ENCODE peak calls at places on chromosomes 5 and 9, in six cellular contexts. B is cardiac muscle cell, I is prostate gland, D is OCI-LY7, W is heart right ventricle, K is NB4. H is an unnamed sample.

GRCh38 chr5:62707539-62707938 is 128.9 kb downstream of the LRRC70 start:
- DNase-seq in K (no peak), W (no peak), D (no peak), B (no peak), I (no peak), H (no peak)

GRCh38 chr5:180802325-180803180 is at the start of gene MGAT1:
- DNase-seq in I (peak; percentile 86), W (peak; percentile 92), K (peak; percentile 91), D (peak; percentile 75), B (peak; percentile 88), H (no peak)

GRCh38 chr5:85049020-85049419 is 664.3 kb upstream of the EDIL3 start:
- DNase-seq in W (no peak), D (no peak), I (no peak), K (peak; percentile 35), B (peak; percentile 55), H (no peak)

GRCh38 chr9:90919883-90920282 is 118.3 kb downstream of the SYK start:
- DNase-seq in I (peak; percentile 60), B (no peak), W (peak; percentile 8), D (no peak), K (no peak), H (no peak)

GRCh38 chr5:88833371-88834107 is 49.4 kb downstream of the MEF2C start:
- DNase-seq in I (no peak), B (peak; percentile 59), D (peak; percentile 29), W (peak; percentile 81), K (no peak), H (no peak)

GRCh38 chr9:116686693-116687073 is 422 bp upstream of the TRIM32 start:
- DNase-seq in K (no peak), D (no peak), I (no peak), B (peak; percentile 19), W (no peak), H (no peak)

GRCh38 chr5:32445831-32446614 is 1.5 kb upstream of the ZFR start:
- DNase-seq in W (no peak), K (no peak), I (no peak), B (no peak), D (no peak), H (no peak)

GRCh38 chr9:95096381-95096780 is 221.1 kb downstream of the FANCC start:
- DNase-seq in D (no peak), W (no peak), K (no peak), B (no peak), I (no peak), H (no peak)

GRCh38 chr5:174094857-174095606 is 49.5 kb downstream of the NSG2 start:
- DNase-seq in D (peak; percentile 56), K (no peak), I (no peak), W (no peak), B (no peak), H (no peak)

GRCh38 chr5:57834829-57835554 is 352.4 kb upstream of the ACTBL2 start:
- DNase-seq in I (peak; percentile 35), B (peak; percentile 43), D (no peak), K (no peak), W (no peak), H (no peak)

GRCh38 chr9:5230554-5230953 is 665 bp upstream of the INSL4 start:
- DNase-seq in I (no peak), B (no peak), K (no peak), D (no peak), W (no peak), H (no peak)

GRCh38 chr5:172713809-172714490 is 57.0 kb downstream of the DUSP1 start:
- DNase-seq in D (no peak), B (no peak), W (no peak), K (no peak), I (no peak), H (no peak)

GRCh38 chr9:16254674-16255073 is 615.8 kb downstream of the BNC2 start:
- DNase-seq in K (peak; percentile 75), W (no peak), B (no peak), D (no peak), I (no peak), H (no peak)

GRCh38 chr9:30258079-30258478 is 2126.4 kb upstream of the ACO1 start:
- DNase-seq in K (no peak), D (no peak), W (no peak), B (no peak), I (no peak), H (no peak)

GRCh38 chr9:27194401-27195091 is 85.5 kb downstream of the TEK start:
- DNase-seq in K (peak; percentile 37), I (no peak), B (no peak), D (no peak), W (no peak), H (no peak)

GRCh38 chr5:92864591-92864990 is 716.4 kb downstream of the NR2F1-AS1 start:
- DNase-seq in D (no peak), B (no peak), W (no peak), K (no peak), I (no peak), H (no peak)

GRCh38 chr5:79181419-79182022 is 54.4 kb upstream of the JMY start:
- DNase-seq in I (no peak), W (no peak), K (peak; percentile 75), B (peak; percentile 17), D (no peak), H (no peak)

GRCh38 chr5:62652225-62652624 is 73.6 kb downstream of the LRRC70 start:
- DNase-seq in B (no peak), K (no peak), D (no peak), I (no peak), W (no peak), H (no peak)

GRCh38 chr9:16143947-16144890 is 591.4 kb downstream of the CCDC171 start:
- DNase-seq in I (peak; percentile 64), D (no peak), B (no peak), K (no peak), W (no peak), H (no peak)

GRCh38 chr5:107864793-107865192 is 194.1 kb upstream of the EFNA5 start:
- DNase-seq in B (no peak), D (no peak), W (no peak), K (no peak), I (no peak), H (no peak)

GRCh38 chr9:95981741-95982390 is 106.4 kb downstream of the ERCC6L2 start:
- DNase-seq in D (peak; percentile 10), K (no peak), W (no peak), B (no peak), I (no peak), H (no peak)

GRCh38 chr5:39201795-39202593 is 17.4 kb downstream of the FYB1 start:
- DNase-seq in D (no peak), W (no peak), K (no peak), B (no peak), I (no peak), H (no peak)

GRCh38 chr5:68215888-68216736 is 556 bp downstream of the PIK3R1 start:
- DNase-seq in D (peak; percentile 80), B (peak; percentile 76), K (peak; percentile 84), W (peak; percentile 51), I (peak; percentile 32), H (no peak)

GRCh38 chr9:78091736-78092135 is 60.1 kb upstream of the GNAQ start:
- DNase-seq in B (no peak), D (no peak), I (no peak), K (no peak), W (no peak), H (no peak)

DNA sequence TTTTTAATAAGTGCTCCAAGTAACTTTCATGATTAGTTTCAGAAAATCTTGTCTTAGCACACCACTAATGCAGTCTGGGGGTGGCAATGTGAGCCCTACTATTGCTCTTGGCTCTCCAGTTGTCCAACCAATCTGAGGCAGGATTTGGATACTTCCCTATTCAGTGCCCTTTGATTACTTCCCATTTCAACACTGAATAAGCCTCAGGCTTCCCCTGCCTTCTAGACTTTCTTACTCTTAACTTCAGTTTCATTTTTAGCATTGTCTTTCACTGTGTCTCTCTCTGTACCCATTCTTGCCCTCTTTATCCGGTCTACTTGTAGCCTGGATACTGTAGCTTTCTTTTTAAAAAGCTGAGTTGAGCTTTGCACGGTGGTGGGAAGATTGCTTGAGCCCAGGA is 186.1 kb downstream of the C9orf152 start:
- DNase-seq in W (no peak), D (peak; percentile 40), K (peak; percentile 81), B (no peak), I (no peak), H (peak; percentile 33)
- TF ChIP-seq CTCF in W (no peak), D (no peak), K (no peak), B (no peak), I (no peak), H (no peak)

GRCh38 chr9:120109242-120109641 is 470.7 kb downstream of the CDK5RAP2 start:
- DNase-seq in K (peak; percentile 20), I (no peak), D (peak; percentile 2), W (no peak), B (peak; percentile 45), H (no peak)
- TF ChIP-seq CTCF in K (peak; percentile 26), I (no peak), D (peak; percentile 39), W (no peak), B (no peak), H (peak; percentile 37)

GRCh38 chr9:68683433-68683832 is 21.6 kb upstream of the PIP5K1B start:
- DNase-seq in W (no peak), I (no peak), K (no peak), B (no peak), D (peak; percentile 43), H (no peak)

GRCh38 chr9:68672625-68673024 is 32.4 kb upstream of the PIP5K1B start:
- DNase-seq in I (no peak), K (no peak), B (no peak), D (no peak), W (no peak), H (no peak)

DNA sequence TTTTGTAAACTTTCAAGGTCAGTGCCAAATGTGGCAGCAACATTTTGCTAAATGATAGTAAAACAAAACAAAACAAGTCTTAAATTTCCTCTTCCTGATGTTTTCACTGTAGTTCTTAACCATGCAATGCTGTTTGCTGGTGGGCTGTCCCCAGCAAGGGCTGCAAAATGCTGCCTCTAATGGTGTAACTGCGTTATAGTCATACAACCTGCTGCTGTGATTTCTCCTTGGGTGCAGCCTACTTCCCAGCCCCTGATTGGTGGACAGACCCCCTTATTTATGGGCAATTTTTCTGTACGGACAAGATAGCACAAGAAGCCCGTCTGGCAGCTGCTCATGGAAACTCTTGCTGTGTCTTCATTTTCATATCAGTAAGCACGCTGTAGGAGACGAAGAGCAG is 26.6 kb upstream of the PIP5K1B start:
- DNase-seq in W (peak; percentile 5), I (no peak), B (peak; percentile 53), K (peak; percentile 2), D (peak; percentile 84), H (no peak)
- TF ChIP-seq CTCF in W (peak; percentile 45), I (no peak), B (peak; percentile 32), K (peak; percentile 3), D (peak; percentile 83), H (peak; percentile 57)

DNA sequence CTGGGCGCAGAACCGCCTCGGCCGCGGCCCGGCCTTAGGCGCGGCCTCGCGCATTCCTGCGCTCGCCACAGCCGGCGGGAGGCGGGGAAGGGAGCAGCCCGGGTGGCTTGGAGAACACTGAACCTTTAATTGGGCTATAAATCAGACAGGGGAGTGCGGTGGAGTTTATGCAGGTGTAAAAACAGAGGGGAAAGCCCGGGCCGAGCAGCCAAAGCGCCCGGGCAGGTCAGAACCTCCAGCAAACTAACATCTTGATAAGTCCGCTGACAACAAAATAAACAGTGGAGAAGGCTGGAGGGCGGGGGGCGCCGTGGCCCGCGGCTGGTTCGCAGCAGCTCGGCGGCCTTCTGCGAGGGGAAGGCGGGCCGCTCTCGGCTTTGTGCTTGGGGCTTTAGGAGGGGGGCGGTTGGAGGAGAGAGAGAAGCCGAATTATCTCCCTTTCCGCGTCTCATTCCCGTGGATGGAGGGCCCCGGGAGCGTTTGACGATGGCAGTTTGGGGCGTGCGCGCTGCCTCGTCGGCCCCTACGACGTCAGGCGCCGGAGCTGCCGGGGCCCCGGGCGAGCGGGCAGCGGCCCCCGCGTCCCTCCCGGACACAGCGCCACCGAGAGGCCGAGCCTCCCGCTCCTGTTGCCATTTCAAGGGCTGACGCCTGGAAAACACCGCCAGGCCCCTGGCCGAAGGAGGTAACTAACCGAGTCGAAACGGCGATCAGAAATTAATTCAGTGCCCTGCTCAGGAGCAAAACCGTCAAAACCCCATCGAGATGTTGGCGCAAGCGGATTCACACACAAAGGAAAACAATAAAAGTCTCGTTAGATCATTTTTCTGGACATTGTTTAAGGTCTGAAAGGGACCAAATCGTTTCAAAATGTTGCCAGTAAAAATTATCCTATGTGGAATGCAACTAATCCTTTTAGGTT is 11.2 kb downstream of the FOXD1 start:
- DNase-seq in B (peak; percentile 65), W (no peak), D (no peak), I (peak; percentile 46), K (peak; percentile 65), H (no peak)
- TF ChIP-seq CTCF in B (peak; percentile 6), W (no peak), D (no peak), I (no peak), K (peak; percentile 45), H (no peak)

H was measured in GM12864.